ENCODE peak calls at places on chromosomes 4 and X, in seven cellular contexts. M is adipocyte, Y is cardiac muscle cell, W is epithelial cell of esophagus, B is Peyer's patch, J is adrenal gland, L is breast epithelium. D is an unnamed sample.

GRCh38 chr4:107740381-107740780 is 20.3 kb upstream of the PAPSS1 start:
- DNase-seq in M (peak), Y (no peak), W (peak), B (no peak), J (no peak), L (no peak), D (no peak)

GRCh38 chrX:14362731-14363130 is 166.6 kb upstream of the GLRA2 start:
- DNase-seq in M (peak), Y (no peak), W (no peak), B (no peak), J (no peak), L (no peak), D (no peak)

GRCh38 chrX:24833695-24834094 is 140.0 kb downstream of the POLA1 start:
- DNase-seq in M (no peak), Y (no peak), W (no peak), B (no peak), J (no peak), L (no peak), D (no peak)

GRCh38 chrX:43313035-43313434 is 343.1 kb upstream of the MAOA start:
- DNase-seq in M (no peak), Y (no peak), W (no peak), B (no peak), J (no peak), L (no peak), D (no peak)

GRCh38 chrX:85244411-85245210 is 820 bp downstream of the ZNF711 start:
- DNase-seq in M (peak), Y (peak), W (no peak), B (no peak), J (peak), L (no peak), D (no peak)

GRCh38 chr4:94414907-94415306 is 36.8 kb upstream of the PDLIM5 start:
- DNase-seq in M (no peak), Y (no peak), W (no peak), B (no peak), J (no peak), L (no peak), D (no peak)

GRCh38 chrX:39821011-39821708 is 276.6 kb downstream of the BCOR start:
- DNase-seq in M (peak), Y (peak), W (no peak), B (no peak), J (peak), L (no peak), D (no peak)

GRCh38 chr4:7253806-7254205 is 61.5 kb downstream of the SORCS2 start:
- DNase-seq in M (no peak), Y (no peak), W (no peak), B (no peak), J (no peak), L (no peak), D (no peak)

GRCh38 chrX:153626863-153627674 is 19.9 kb upstream of the DUSP9 start:
- DNase-seq in M (no peak), Y (no peak), W (no peak), B (no peak), J (no peak), L (no peak), D (no peak)

GRCh38 chr4:27397886-27398285 is 537.2 kb downstream of the STIM2 start:
- DNase-seq in M (peak), Y (no peak), W (peak), B (no peak), J (no peak), L (no peak), D (peak)

GRCh38 chr4:87704000-87704399 is 53.9 kb downstream of the DMP1 start:
- DNase-seq in M (no peak), Y (no peak), W (no peak), B (no peak), J (no peak), L (no peak), D (no peak)

GRCh38 chr4:41977709-41978108 is 3.8 kb upstream of the DCAF4L1 start:
- DNase-seq in M (no peak), Y (no peak), W (peak), B (no peak), J (no peak), L (no peak), D (no peak)

GRCh38 chrX:840556-840955 is 210.0 kb downstream of the SHOX start:
- DNase-seq in M (no peak), Y (no peak), W (no peak), B (no peak), J (no peak), L (no peak), D (no peak)

GRCh38 chr4:763191-763810 is 57.7 kb downstream of the PCGF3 start:
- DNase-seq in M (no peak), Y (no peak), W (no peak), B (no peak), J (no peak), L (no peak), D (no peak)

GRCh38 chrX:53433651-53434639 is at the start of gene HSD17B10:
- DNase-seq in M (peak), Y (peak), W (peak), B (peak), J (peak), L (peak), D (peak)

GRCh38 chr4:1255151-1255550 is 6.2 kb upstream of the CTBP1 start:
- DNase-seq in M (no peak), Y (no peak), W (peak), B (no peak), J (no peak), L (no peak), D (no peak)

GRCh38 chr4:90328558-90328957 is 201.4 kb downstream of the CCSER1 start:
- DNase-seq in M (peak), Y (peak), W (peak), B (no peak), J (peak), L (no peak), D (peak)

GRCh38 chrX:138745215-138745614 is 33.7 kb upstream of the FGF13 start:
- DNase-seq in M (peak), Y (peak), W (peak), B (no peak), J (peak), L (no peak), D (peak)

GRCh38 chrX:317424-318067 is 1.1 kb downstream of the GTPBP6 start:
- DNase-seq in M (no peak), Y (no peak), W (no peak), B (no peak), J (no peak), L (no peak), D (no peak)

DNA sequence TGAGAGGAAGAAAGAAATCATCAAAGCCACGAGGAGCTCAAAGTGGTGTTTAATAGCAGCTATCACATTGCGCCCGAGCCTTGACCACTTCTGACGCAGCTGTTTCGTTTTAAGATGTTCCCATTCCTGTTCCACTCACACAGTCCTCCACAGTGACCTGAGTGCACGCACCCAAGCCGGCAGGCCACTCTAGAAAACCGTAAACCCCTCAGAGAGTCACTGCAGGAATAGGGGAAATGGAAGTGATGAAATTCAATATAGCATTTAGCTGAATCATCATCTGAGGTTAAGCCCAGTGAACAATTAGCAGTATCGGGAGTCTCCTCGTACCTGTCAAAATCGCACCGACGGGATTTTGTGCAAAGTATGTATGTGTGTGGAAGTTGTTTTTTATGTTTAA is 17.9 kb upstream of the HAND2 start:
- DNase-seq in M (no peak), Y (no peak), W (no peak), B (no peak), J (no peak), L (no peak), D (no peak)
- H3K4me3 ChIP-seq in M (no peak), Y (no peak), W (no peak), B (no peak), J (no peak), L (no peak), D (no peak)

GRCh38 chrX:46582964-46583363 is 9.4 kb downstream of the CHST7 start:
- DNase-seq in M (peak), Y (no peak), W (peak), B (no peak), J (no peak), L (peak), D (peak)

GRCh38 chrX:46587158-46587557 is 13.6 kb downstream of the CHST7 start:
- DNase-seq in M (peak), Y (no peak), W (peak), B (no peak), J (no peak), L (no peak), D (no peak)

GRCh38 chrX:46589977-46590723 is 16.6 kb downstream of the CHST7 start:
- DNase-seq in M (peak), Y (no peak), W (peak), B (no peak), J (no peak), L (no peak), D (no peak)

GRCh38 chrX:46588263-46588662 is 14.7 kb downstream of the CHST7 start:
- DNase-seq in M (peak), Y (no peak), W (peak), B (peak), J (peak), L (peak), D (peak)

DNA sequence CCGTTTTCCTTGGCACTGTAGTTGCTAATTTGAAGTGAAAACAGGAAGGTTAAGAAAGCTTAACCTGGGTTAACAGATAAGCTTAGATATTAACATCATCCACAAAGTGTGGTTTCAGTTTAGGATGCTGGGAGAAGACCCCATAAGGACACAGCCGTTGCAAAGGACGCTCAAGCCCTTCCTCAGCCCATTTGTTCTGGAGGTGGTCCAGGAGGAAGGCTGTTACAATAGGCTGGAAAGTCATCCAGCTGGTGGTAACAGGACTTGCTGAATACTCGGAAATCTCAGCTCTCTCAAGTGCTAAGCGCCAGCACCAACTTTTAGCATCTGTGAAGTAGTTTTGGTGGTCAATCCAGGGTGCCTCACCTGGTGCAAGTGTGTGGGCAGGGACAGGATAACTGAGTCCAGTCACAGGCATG is 14.2 kb downstream of the CHST7 start:
- DNase-seq in M (peak), Y (no peak), W (no peak), B (no peak), J (no peak), L (no peak), D (no peak)
- H3K4me3 ChIP-seq in M (peak), Y (no peak), W (no peak), B (no peak), J (no peak), L (no peak), D (no peak)

GRCh38 chr4:77931452-77932135 is 69.0 kb downstream of the MRPL1 start:
- DNase-seq in M (peak), Y (peak), W (peak), B (no peak), J (no peak), L (no peak), D (no peak)
- H3K4me3 ChIP-seq in M (no peak), Y (no peak), W (no peak), B (no peak), J (no peak), L (no peak), D (no peak)

GRCh38 chrX:140983730-140984129 is 18.7 kb upstream of the SPANXB1 start:
- DNase-seq in M (no peak), Y (no peak), W (no peak), B (no peak), J (no peak), L (no peak), D (no peak)

GRCh38 chrX:140975472-140975871 is 26.9 kb upstream of the SPANXB1 start:
- DNase-seq in M (no peak), Y (no peak), W (no peak), B (no peak), J (no peak), L (no peak), D (no peak)

GRCh38 chrX:140980271-140980670 is 22.1 kb upstream of the SPANXB1 start:
- DNase-seq in M (no peak), Y (no peak), W (no peak), B (no peak), J (no peak), L (no peak), D (no peak)
- H3K4me3 ChIP-seq in M (no peak), Y (no peak), W (no peak), B (no peak), J (no peak), L (no peak), D (no peak)

DNA sequence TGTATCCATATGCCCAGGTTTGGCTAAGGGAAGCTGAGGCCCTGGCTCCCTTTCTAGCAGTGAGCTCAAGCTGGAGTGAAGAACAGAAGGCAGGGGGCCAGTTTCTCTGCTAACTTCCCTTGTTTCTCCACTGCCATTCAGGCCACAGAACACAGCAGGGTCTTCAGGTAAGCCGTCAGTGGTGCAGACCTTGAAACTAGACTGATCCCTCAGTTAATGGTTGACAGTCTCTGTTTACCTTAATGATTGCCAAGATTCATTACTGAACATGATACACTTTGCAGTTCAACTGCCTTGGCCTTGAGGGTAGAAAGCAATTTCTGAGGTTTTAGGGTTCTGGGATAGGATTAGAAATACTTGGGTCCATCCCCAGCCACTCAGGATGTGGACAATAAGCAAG is 8.9 kb upstream of the GJB1 start:
- DNase-seq in M (no peak), Y (no peak), W (no peak), B (no peak), J (no peak), L (no peak), D (no peak)
- H3K4me3 ChIP-seq in M (no peak), Y (no peak), W (no peak), B (no peak), J (no peak), L (no peak), D (no peak)

DNA sequence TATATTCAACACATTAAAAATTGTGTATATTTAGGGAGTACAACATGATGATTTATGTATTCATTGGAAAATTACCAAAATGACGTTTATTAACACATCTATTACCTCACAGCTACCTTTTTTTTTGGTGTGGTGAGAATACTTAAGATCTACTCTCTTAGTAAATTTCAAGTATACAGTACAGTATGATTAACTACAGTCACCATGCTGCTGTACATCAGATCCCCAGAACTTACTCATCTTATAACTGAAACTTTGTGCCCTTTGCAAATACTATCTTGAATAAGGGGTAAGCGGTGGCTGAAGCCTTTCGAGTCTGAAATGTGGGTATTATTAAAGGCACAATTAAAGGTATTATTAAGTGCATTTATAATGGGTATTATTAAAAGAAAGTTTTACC is 976 bp downstream of the PHKA1 start:
- DNase-seq in M (peak), Y (no peak), W (peak), B (no peak), J (no peak), L (no peak), D (no peak)
- H3K4me3 ChIP-seq in M (peak), Y (peak), W (peak), B (peak), J (no peak), L (peak), D (peak)

GRCh38 chr4:70657326-70657725 is 9.0 kb downstream of the JCHAIN start:
- DNase-seq in M (no peak), Y (no peak), W (no peak), B (no peak), J (no peak), L (no peak), D (no peak)
- H3K4me3 ChIP-seq in M (no peak), Y (no peak), W (no peak), B (no peak), J (no peak), L (no peak), D (no peak)

GRCh38 chr4:80188801-80189458 is 8.4 kb upstream of the PRDM8 start:
- DNase-seq in M (no peak), Y (no peak), W (no peak), B (no peak), J (no peak), L (no peak), D (no peak)

GRCh38 chr4:80189956-80190671 is 7.2 kb upstream of the PRDM8 start:
- DNase-seq in M (no peak), Y (no peak), W (peak), B (no peak), J (no peak), L (no peak), D (no peak)

GRCh38 chr4:80189581-80189955 is 7.7 kb upstream of the PRDM8 start:
- DNase-seq in M (no peak), Y (no peak), W (no peak), B (no peak), J (no peak), L (no peak), D (no peak)

GRCh38 chr4:80187677-80188076 is 9.6 kb upstream of the PRDM8 start:
- DNase-seq in M (no peak), Y (no peak), W (no peak), B (no peak), J (no peak), L (no peak), D (no peak)

GRCh38 chr4:80188457-80188800 is 8.9 kb upstream of the PRDM8 start:
- DNase-seq in M (no peak), Y (no peak), W (no peak), B (no peak), J (no peak), L (no peak), D (no peak)
- H3K4me3 ChIP-seq in M (no peak), Y (no peak), W (no peak), B (no peak), J (no peak), L (no peak), D (no peak)

D was measured in astrocyte of the cerebellum.